ENCODE peak calls at places on chromosomes 2 and 18, in five cellular contexts. S is heart right ventricle, Q is upper lobe of right lung, D is neuronal stem cell, V is H9. N is an unnamed sample. For H3K4me1, the result is how much of the 10 kb centered on the place peaks cover.

GRCh38 chr2:88590998-88591613 is 36.2 kb downstream of the EIF2AK3 start:
- DNase-seq in Q (no peak), V (peak), D (peak), S (no peak), N (no peak)

GRCh38 chr2:226622484-226622883 is 177.1 kb downstream of the IRS1 start:
- DNase-seq in S (no peak), D (no peak), V (no peak), Q (no peak), N (no peak)

GRCh38 chr2:189129971-189130370 is 49.6 kb downstream of the COL5A2 start:
- DNase-seq in D (no peak), V (no peak), S (no peak), Q (no peak), N (no peak)

GRCh38 chr2:236345081-236345714 is 81.0 kb upstream of the ASB18 start:
- DNase-seq in V (peak), D (no peak), S (no peak), Q (no peak), N (no peak)

GRCh38 chr2:28437142-28437835 is 44.6 kb downstream of the FOSL2 start:
- DNase-seq in Q (peak), S (no peak), D (no peak), V (no peak), N (no peak)

GRCh38 chr2:81835318-81836000 is 1530.9 kb upstream of the LRRTM1 start:
- DNase-seq in V (no peak), D (no peak), S (no peak), Q (no peak), N (no peak)

GRCh38 chr18:28854964-28855363 is 678.0 kb upstream of the CDH2 start:
- DNase-seq in D (no peak), S (no peak), Q (no peak), V (no peak), N (no peak)

GRCh38 chr2:232632904-232633412 is 446 bp upstream of the EFHD1 start:
- DNase-seq in V (no peak), Q (no peak), S (peak), D (no peak), N (no peak)

GRCh38 chr2:42856891-42857632 is 64.7 kb upstream of the HAAO start:
- DNase-seq in Q (peak), S (no peak), D (no peak), V (no peak), N (no peak)

GRCh38 chr2:42854207-42854818 is 61.9 kb upstream of the HAAO start:
- DNase-seq in Q (peak), S (peak), V (no peak), D (no peak), N (no peak)

GRCh38 chr2:42856106-42856860 is 63.9 kb upstream of the HAAO start:
- DNase-seq in D (no peak), V (no peak), S (no peak), Q (peak), N (peak)

GRCh38 chr2:42853571-42854206 is 61.3 kb upstream of the HAAO start:
- DNase-seq in V (no peak), S (no peak), D (no peak), Q (peak), N (no peak)

DNA sequence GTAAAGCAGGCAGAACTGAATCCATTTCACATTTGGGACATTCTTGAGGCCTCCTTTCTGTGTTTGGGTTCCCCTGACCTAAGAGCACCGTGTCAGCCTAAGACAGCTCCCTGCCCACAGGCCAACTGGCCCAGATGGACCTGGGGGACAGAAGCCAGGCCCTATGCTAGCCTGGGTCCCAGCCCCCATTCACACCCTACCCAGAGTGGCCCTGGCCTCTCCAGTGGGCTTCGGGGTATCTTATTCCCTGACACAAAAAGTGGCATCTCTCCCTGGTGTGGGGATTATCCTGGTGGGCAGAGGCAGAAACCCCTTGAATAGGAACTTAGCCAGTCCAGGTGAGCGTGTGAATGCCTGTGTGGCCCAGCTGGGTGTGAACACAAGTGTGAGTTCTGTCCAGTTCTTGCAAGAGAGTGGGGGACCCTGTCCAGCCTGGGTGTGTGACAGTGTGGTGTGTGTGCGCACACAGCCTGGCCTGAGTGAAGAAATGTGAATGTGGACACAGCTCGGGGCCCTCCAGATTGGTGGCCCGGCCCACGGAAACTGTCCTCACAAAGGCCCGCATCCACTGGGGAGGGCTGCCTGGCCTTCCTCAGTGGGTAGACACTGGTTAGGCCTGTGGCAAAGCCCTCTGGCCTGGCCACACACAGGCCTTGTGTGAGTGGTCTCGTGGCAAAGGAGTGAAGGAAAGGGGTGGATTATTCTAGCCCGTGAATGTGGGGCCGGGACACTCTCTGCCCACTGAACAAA is 63.0 kb upstream of the HAAO start:
- DNase-seq in V (no peak), Q (peak), D (no peak), S (no peak), N (no peak)
- H3K27ac ChIP-seq in V (no peak), Q (no peak), D (no peak), S (no peak), N (no peak)

GRCh38 chr18:54277899-54278298 is 8.6 kb downstream of the POLI start:
- DNase-seq in Q (no peak), S (no peak), D (no peak), V (no peak), N (no peak)
- H3K4me1 ChIP-seq in Q (under half), S (under half), D (under half), V (under half), N (under half)

GRCh38 chr2:149061119-149061518 is 22.6 kb downstream of the LYPD6B start:
- DNase-seq in V (no peak), Q (no peak), D (no peak), S (no peak), N (no peak)
- H3K27ac ChIP-seq in V (no peak), Q (no peak), D (no peak), S (no peak), N (no peak)

DNA sequence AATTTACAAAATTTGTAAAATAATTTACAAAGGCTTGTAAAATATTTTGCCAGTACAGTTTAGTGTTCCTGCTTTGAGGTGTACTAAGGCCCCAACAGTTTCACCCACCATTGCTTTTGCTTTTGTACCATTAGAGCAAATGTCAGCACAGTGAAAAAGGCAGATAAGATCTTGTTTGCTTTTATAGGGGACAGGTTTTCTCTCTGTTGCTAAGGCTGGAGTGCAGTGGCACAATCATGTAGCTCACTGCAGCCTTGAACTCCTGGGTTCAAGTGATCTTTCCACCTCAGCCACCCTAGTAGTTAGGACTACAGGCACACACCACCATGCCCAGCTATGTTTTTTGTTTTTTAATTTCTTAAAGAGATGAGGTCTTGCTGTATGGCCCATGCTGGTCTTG is 19.6 kb upstream of the NPC1 start:
- DNase-seq in V (no peak), S (no peak), D (no peak), Q (no peak), N (no peak)
- H3K4me1 ChIP-seq in V (under half), S (under half), D (under half), Q (under half), N (under half)

DNA sequence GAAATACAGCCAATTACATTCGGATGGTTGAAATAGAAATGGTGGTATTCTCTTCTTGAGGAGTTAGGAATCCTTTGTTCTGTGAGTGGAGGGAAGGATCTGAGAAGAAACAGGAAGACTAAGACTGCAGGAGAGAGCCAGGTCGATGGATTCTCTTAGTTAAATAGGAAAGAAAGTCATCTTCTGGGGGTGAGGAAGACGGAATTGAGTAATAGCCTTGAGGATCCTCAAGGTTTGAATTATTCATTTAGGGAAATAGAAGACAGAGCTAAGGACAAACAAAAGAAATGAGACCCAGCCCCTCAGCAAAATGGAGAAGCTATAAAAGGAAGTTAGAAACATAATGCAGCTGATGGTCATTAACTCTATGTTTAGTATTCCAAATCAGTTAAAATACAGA is 1.8 kb downstream of the LAPTM4A start:
- DNase-seq in Q (no peak), S (no peak), V (no peak), D (peak), N (no peak)
- H3K27ac ChIP-seq in Q (peak), S (peak), V (peak), D (peak), N (peak)

GRCh38 chr2:16647992-16648617 is 17.5 kb downstream of the CYRIA start:
- DNase-seq in V (no peak), D (no peak), S (no peak), Q (no peak), N (no peak)
- H3K4me1 ChIP-seq in V (under half), D (under half), S (under half), Q (under half), N (under half)

DNA sequence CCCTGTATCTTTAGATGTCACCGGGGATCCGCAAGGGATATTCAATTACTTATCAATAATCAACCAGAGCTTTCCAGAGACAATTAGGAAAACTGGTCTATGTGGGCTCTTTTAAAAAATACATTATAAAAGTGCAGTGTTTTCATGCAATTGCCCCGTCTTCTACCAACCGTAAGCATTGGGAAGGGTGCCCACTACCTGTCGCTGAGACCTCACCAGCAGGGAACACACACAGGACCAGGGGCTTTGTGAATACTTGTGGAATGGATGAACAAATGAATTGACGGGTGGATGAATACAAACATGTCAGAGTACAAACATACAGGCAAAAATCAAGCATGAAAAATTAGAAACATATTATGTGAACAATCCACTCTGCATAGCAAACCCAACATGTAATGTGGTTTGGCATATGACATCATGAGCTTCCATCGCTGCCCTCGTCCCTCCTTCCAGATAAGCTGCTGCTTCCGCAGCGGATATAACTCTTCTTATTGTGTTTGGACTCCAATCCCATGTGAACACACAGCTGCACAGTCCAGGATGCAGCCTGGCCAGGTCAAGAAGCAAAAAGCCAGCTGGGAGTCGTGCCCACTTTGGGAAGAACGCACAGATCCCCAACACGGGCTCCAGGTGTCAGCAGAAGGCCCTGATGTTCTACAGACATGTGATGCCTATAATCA is 5.3 kb downstream of the FHL2 start:
- DNase-seq in S (no peak), D (no peak), V (no peak), Q (no peak), N (no peak)
- H3K27ac ChIP-seq in S (peak), D (no peak), V (no peak), Q (no peak), N (no peak)

DNA sequence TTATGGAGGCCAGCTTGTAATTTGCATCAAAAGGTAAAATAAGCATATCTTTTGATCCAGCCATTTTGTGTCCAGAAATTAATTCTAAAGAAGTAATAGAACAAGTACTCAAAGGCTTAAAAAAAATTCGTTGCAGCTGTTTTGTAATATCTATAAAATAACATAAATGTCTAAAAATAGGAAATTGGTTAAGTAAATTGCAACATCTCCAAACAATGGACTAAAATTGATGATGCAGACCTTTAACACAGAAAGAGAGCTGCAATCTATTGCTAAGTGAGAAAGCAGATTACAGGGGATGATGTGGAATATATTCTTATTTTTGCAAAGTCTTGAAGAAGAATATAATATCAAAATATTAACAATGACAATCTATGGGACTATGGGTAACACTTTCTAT is 19.4 kb downstream of the AAK1 start:
- DNase-seq in V (no peak), Q (no peak), D (no peak), S (no peak), N (no peak)
- H3K4me1 ChIP-seq in V (under half), Q (under half), D (under half), S (half or more), N (under half)

GRCh38 chr2:111903516-111903915 is 5.1 kb downstream of the MERTK start:
- DNase-seq in V (no peak), S (no peak), D (no peak), Q (no peak), N (no peak)
- H3K27ac ChIP-seq in V (no peak), S (peak), D (no peak), Q (no peak), N (no peak)

GRCh38 chr2:203681978-203682377 is 24.5 kb upstream of the CD28 start:
- DNase-seq in D (no peak), S (no peak), V (no peak), Q (no peak), N (no peak)

GRCh38 chr2:203685081-203685621 is 21.3 kb upstream of the CD28 start:
- DNase-seq in S (peak), Q (no peak), V (no peak), D (no peak), N (no peak)

GRCh38 chr2:203683932-203684556 is 22.4 kb upstream of the CD28 start:
- DNase-seq in D (no peak), S (no peak), Q (no peak), V (no peak), N (no peak)

GRCh38 chr2:203683421-203683820 is 23.0 kb upstream of the CD28 start:
- DNase-seq in S (no peak), D (no peak), V (no peak), Q (no peak), N (no peak)

GRCh38 chr2:203682688-203683130 is 23.7 kb upstream of the CD28 start:
- DNase-seq in V (no peak), S (no peak), D (no peak), Q (no peak), N (no peak)
- H3K4me1 ChIP-seq in V (under half), S (half or more), D (under half), Q (half or more), N (under half)